ENCODE peak calls at places on chromosomes 16 and 17, in ten cellular contexts. D is tibial nerve, W is GM12878, T is ovary, U is testis, Q is A549, R is GM12891, Z is NB4, O is HCT116, B is endothelial cell of umbilical vein. K is an unnamed sample.

GRCh38 chr16:75653926-75654325 is 6.4 kb downstream of the TERF2IP start:
- DNase-seq in D (no peak), Q (no peak), R (no peak), B (no peak), Z (no peak), U (no peak), T (no peak), O (no peak), W (no peak), K (no peak)

GRCh38 chr16:11967195-11967911 is 2.3 kb downstream of the TNFRSF17 start:
- DNase-seq in W (no peak), O (no peak), R (no peak), Z (no peak), T (no peak), B (no peak), D (no peak), U (no peak), Q (no peak), K (no peak)

GRCh38 chr16:67286441-67287235 is 7.3 kb downstream of the PLEKHG4 start:
- DNase-seq in O (no peak), W (no peak), T (peak), R (no peak), Z (no peak), B (no peak), D (no peak), Q (no peak), U (no peak), K (no peak)

GRCh38 chr17:75755205-75755901 is 9.6 kb downstream of the GALK1 start:
- DNase-seq in R (no peak), T (no peak), Z (no peak), D (no peak), Q (peak), U (no peak), O (no peak), B (no peak), W (no peak), K (no peak)

GRCh38 chr17:59454633-59455105 is 110.7 kb upstream of the DHX40 start:
- DNase-seq in U (no peak), Q (no peak), R (no peak), D (no peak), W (no peak), T (no peak), B (no peak), O (no peak), Z (no peak), K (no peak)

GRCh38 chr16:4090476-4090875 is 25.8 kb downstream of the ADCY9 start:
- DNase-seq in T (peak), Q (no peak), O (no peak), U (peak), W (no peak), R (no peak), Z (no peak), D (peak), B (peak), K (no peak)

GRCh38 chr16:70018254-70018653 is 67.1 kb downstream of the CLEC18A start:
- DNase-seq in D (no peak), R (no peak), Q (peak), Z (peak), O (peak), W (peak), T (no peak), B (peak), U (peak), K (peak)

GRCh38 chr16:11219188-11219587 is 36.8 kb downstream of the SOCS1 start:
- DNase-seq in W (no peak), D (no peak), T (no peak), O (no peak), Q (no peak), Z (peak), B (no peak), U (no peak), R (no peak), K (no peak)

GRCh38 chr16:11706180-11706742 is 36.4 kb downstream of the TXNDC11 start:
- DNase-seq in U (no peak), Z (no peak), D (no peak), T (no peak), O (no peak), B (no peak), W (no peak), Q (no peak), R (no peak), K (no peak)

GRCh38 chr16:48126801-48127644 is 28.8 kb downstream of the ABCC12 start:
- DNase-seq in T (no peak), B (peak), O (no peak), W (no peak), R (no peak), U (no peak), D (no peak), Z (peak), Q (peak), K (no peak)

GRCh38 chr17:63700528-63701441 is 860 bp upstream of the LIMD2 start:
- DNase-seq in T (peak), R (peak), U (peak), Z (peak), Q (no peak), B (peak), W (no peak), O (no peak), D (no peak), K (peak)

GRCh38 chr16:30370444-30371247 is at the start of gene TBC1D10B:
- DNase-seq in T (peak), U (peak), W (peak), D (peak), Q (peak), Z (peak), O (peak), B (peak), R (peak), K (peak)
- TF ChIP-seq POLR2A in T (no peak), U (peak), W (no peak), D (peak), Q (peak), Z (peak), O (no peak), B (no peak), R (no peak), K (peak)

DNA sequence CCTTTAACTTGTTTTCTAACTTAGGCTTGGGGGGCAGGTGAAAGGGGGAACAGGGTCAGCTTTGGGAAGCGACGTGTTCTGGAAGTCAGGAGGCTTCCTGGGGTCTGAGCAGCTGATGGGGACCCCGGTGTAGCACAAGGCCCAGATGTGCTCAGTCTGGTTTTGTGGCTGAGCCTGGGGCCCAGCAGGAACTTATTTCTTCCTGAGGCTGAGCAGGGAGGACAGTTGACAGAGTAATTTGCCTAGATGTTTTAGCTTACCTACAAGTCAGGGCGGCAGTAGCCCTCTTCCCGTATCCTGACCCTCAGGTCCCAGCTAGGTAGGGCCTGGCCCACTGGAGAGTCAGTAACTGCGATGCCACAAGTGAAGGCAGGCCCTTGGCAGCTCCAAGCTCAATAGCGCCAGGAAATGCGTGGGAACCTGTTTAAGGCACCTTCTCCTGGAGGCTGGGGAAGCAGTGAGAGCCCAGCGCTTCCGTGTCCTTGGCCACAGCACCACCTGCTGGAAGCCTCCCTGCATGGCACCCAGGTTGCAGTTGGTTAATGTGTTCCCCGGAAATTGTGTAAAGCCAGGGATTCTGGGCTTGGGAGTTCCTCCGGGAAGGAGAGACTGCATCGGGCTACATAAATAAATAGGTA is 5.2 kb downstream of the CCR7 start:
- DNase-seq in T (peak), Q (peak), D (peak), O (peak), Z (peak), U (peak), R (peak), B (peak), W (peak), K (peak)
- TF ChIP-seq POLR2A in T (peak), Q (no peak), D (no peak), O (no peak), Z (no peak), U (no peak), R (peak), B (no peak), W (no peak), K (peak)

GRCh38 chr16:53991181-53992056 is 287.5 kb downstream of the FTO start:
- DNase-seq in Q (no peak), W (no peak), O (no peak), R (no peak), U (no peak), D (no peak), T (no peak), B (peak), Z (peak), K (no peak)

GRCh38 chr16:53985865-53986264 is 281.9 kb downstream of the FTO start:
- DNase-seq in Q (no peak), B (no peak), R (no peak), D (no peak), U (no peak), Z (no peak), T (no peak), W (no peak), O (no peak), K (no peak)

GRCh38 chr16:53989597-53989996 is 285.6 kb downstream of the FTO start:
- DNase-seq in R (no peak), U (no peak), O (no peak), D (no peak), Z (no peak), Q (no peak), B (no peak), T (no peak), W (no peak), K (no peak)

GRCh38 chr16:53984936-53985335 is 281.0 kb downstream of the FTO start:
- DNase-seq in T (no peak), U (no peak), Q (no peak), R (no peak), B (no peak), Z (no peak), O (no peak), W (no peak), D (no peak), K (no peak)

DNA sequence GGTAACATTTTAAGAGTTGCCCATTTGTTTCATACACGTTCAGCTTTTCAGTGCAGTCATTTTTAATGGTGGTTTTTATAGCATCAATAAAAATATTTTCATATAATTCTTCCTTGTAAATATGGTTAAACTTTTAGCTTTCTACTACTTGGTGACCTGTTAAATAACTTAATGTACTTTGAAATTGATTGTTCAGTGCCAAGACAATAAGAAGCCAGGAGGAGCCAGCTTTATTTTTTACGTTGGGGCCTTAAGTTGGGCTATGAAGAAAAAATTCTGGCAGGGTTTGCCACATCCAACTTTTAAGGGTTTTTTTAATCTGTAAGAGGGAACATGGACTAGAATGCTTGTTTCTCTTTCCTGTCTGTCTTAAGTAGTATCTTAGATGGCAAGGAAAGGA is 284.2 kb downstream of the FTO start:
- DNase-seq in D (no peak), U (no peak), R (no peak), W (no peak), T (no peak), B (no peak), Z (no peak), Q (no peak), O (no peak), K (no peak)
- TF ChIP-seq POLR2A in D (no peak), U (no peak), R (no peak), W (no peak), T (no peak), B (no peak), Z (no peak), Q (no peak), O (no peak), K (no peak)

DNA sequence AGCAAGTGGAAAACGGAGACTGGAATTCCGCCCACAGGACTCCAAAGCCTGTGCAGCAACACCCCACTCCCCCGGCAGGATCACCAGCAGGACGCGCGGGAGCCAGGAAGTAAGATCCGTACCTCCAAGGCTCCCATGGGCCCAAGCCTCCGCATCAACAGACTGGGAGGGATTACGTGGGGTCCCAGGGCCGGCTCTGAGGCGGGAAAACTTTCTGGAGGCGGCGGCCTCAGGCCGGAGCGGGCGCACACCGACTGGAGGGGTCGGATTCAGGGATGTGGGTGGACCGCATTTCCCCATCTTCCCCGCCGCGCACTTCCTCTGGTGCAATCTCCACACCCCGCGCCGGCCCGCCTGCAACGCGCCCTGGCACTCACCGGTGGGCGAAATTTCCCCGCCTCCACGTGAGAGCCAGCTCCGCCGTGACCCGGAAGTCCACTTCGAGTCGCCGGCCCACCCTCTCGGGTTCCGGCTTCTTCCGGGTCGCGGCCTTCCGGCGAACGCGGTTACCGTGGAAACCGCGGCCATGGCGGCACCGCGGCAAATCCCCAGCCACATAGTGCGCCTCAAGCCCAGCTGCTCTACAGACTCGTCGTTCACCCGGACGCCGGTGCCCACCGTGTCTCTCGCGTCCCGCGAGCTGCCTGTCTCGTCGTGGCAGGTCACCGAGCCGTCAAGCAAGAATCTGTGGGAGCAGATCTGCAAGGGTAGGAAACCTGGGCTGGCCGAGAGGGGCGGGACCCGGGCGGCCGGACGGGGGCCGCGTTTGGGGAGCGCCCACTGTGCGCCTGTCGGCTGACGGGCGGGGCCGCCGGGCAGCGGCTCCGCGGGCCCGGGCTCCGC is at the start of the genes IQCK and KNOP1:
- DNase-seq in R (peak), Q (peak), D (peak), W (peak), O (peak), U (peak), Z (peak), B (peak), T (peak), K (peak)
- TF ChIP-seq POLR2A in R (peak), Q (peak), D (peak), W (peak), O (peak), U (no peak), Z (peak), B (peak), T (peak), K (peak)

DNA sequence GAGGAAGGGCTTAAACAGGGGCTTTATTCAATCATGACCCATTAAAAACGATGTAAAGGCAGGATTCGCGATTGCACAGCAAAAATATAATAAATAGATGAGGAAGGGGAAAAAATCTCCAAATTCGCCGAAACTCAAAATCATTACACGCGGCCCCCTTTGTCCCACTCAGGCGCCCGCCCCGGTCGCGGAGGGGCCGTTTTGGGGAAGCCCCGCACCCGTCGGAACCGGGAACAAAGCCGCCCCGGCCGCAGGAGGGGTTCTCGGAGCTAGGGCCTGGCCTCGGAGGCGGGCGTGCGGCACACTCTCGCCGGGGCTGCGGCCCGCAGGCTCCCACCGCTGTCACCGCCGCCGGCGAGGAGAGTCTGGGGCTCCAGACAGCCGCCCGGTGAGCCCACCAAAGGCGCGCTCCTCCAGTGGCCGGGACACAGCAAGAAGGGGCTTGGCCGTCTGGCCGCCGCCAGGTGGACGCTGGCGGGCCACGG is 521 bp downstream of the C16orf87 start:
- DNase-seq in U (peak), B (no peak), W (no peak), O (no peak), Z (peak), D (no peak), T (no peak), R (no peak), Q (peak), K (no peak)
- TF ChIP-seq POLR2A in U (no peak), B (no peak), W (no peak), O (no peak), Z (no peak), D (no peak), T (no peak), R (no peak), Q (no peak), K (no peak)

DNA sequence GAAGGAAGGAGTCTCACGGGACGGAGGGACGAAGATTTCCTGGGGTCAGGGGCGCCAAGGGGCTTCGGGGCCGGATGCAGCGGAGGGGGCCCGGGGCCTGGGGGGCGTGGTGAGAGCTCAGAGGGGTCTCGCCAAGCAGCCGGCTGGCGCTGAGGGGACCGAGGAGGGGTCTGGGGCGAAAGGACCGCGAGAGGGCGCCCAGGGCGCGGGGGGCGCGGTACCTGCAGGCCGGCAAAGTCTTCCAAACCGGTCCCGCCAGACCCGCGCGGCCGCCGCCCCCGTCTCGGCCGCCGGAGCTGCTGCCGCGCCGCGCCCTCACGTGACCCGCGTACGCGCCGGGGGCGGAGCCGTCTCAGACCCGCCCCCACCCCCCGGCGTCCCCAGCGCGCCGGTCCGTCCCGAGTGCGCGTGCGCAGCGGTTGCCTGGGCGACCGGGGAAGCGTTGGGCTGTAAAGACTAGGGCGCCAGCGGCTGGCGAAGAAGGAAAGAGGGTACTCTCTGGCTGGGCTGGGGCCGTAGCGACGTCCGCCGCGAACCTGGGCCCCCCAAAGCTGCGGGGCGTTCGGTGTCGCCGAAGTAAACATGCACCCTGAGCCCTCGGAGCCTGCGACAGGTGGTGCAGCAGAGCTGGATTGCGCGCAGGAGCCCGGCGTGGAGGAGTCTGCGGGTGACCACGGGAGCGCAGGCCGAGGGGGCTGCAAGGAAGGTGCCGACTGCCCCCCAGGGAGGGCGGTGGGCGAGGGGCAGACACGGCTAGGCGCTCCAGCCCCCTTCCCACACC is at the start of the genes DNAAF1 and HSDL1:
- DNase-seq in B (peak), W (peak), Q (peak), R (peak), D (peak), U (peak), Z (peak), O (peak), T (peak), K (peak)
- TF ChIP-seq POLR2A in B (no peak), W (peak), Q (peak), R (no peak), D (peak), U (no peak), Z (peak), O (peak), T (peak), K (peak)

DNA sequence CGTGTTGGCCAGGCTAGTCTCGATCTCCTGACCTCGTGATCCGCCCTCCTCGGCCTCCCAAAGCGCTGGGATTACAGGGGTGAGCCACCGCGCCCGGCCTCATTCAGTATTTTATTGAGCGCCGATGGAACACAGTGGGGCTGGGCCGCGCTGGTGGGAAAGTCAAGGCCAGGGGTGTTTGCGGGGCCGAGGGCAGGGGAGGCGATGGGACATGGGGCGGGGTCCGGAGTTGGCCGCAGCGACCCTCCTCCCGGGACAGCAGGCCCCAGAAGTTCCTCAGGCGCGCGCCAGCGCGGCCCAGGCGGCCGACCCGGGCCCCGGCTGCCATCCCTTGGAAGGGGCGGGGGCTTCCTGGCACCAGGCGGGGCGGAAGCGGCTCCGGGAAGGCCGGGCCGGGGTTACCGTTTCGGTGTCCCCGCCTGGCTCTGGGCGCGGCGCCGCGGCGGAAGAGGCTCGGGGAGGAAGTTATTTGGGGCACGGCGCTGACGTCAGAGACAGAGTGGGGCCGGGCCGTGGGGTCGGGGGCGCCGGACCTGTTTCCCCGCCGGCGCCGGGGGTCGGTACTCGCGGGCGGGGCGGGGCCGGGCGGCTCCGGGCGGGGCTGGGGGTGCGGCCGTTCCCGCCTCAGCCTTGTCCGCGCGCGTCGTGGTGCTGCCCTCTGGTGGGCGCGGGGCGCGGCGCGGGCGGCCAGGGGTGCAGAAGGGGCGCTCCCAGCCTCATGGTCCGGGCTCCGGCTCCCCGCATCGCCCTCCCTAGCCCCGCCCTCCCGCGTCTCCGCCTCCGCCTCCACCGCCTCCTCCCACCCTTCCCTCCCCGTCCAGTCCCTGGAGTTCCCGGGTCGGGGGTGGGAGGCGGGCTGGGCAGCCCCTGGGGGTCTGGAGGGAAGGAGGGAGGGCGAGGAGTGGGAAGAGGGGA is 952 bp upstream of the PRSS27 start:
- DNase-seq in W (peak), Q (peak), T (peak), U (peak), R (peak), B (peak), Z (peak), D (peak), O (peak), K (peak)
- TF ChIP-seq POLR2A in W (peak), Q (peak), T (no peak), U (no peak), R (no peak), B (peak), Z (peak), D (no peak), O (no peak), K (peak)

GRCh38 chr17:38824899-38825761 is at the start of gene CWC25:
- DNase-seq in D (peak), R (peak), T (peak), Z (peak), Q (peak), B (peak), W (peak), U (peak), O (peak), K (peak)
- TF ChIP-seq POLR2A in D (peak), R (peak), T (peak), Z (peak), Q (peak), B (peak), W (peak), U (peak), O (peak), K (peak)

K was measured in GM12892.